ENCODE peak calls at places on chromosomes 16 and 17, in ten cellular contexts. A is neuronal stem cell, T is A549, D is neural progenitor cell, F is heart left ventricle, J is Peyer's patch, N is gastrocnemius medialis, C is astrocyte, Y is pancreas, K is ovary. O is an unnamed sample.

GRCh38 chr17:74196541-74197310 is 6.8 kb upstream of the RPL38 start:
- DNase-seq in A (no peak), T (no peak), D (no peak), F (no peak), J (no peak), N (no peak), C (no peak), Y (no peak), K (no peak), O (no peak)

GRCh38 chr16:60929-61878 is 7.6 kb downstream of the SNRNP25 start:
- DNase-seq in A (no peak), T (no peak), D (no peak), F (no peak), J (no peak), N (no peak), C (no peak), Y (peak; percentile 44), K (no peak), O (no peak)

GRCh38 chr17:57902800-57903759 is 52.1 kb downstream of the CUEDC1 start:
- DNase-seq in A (no peak), T (peak; percentile 99), D (no peak), F (peak; percentile 84), J (peak; percentile 33), N (peak; percentile 84), C (peak; percentile 87), Y (peak; percentile 91), K (no peak), O (peak; percentile 93)

GRCh38 chr17:19305761-19306159 is 56.8 kb downstream of the B9D1 start:
- DNase-seq in A (no peak), T (no peak), D (no peak), F (no peak), J (no peak), N (no peak), C (no peak), Y (no peak), K (no peak), O (no peak)

GRCh38 chr16:70688266-70688742 is 2.5 kb upstream of the MTSS2 start:
- DNase-seq in A (no peak), T (no peak), D (no peak), F (no peak), J (no peak), N (peak; percentile 52), C (peak; percentile 16), Y (no peak), K (peak; percentile 90), O (no peak)

GRCh38 chr16:31695667-31696066 is 168.0 kb downstream of the AHSP start:
- DNase-seq in A (no peak), T (no peak), D (no peak), F (no peak), J (peak; percentile 53), N (no peak), C (no peak), Y (no peak), K (no peak), O (no peak)

GRCh38 chr16:11205065-11205699 is 50.8 kb downstream of the SOCS1 start:
- DNase-seq in A (no peak), T (no peak), D (no peak), F (no peak), J (no peak), N (no peak), C (no peak), Y (no peak), K (no peak), O (no peak)

GRCh38 chr17:66301418-66301863 is 972 bp upstream of the PRKCA start:
- DNase-seq in A (no peak), T (no peak), D (peak; percentile 16), F (no peak), J (no peak), N (no peak), C (no peak), Y (no peak), K (no peak), O (no peak)

GRCh38 chr17:81241648-81242420 is 2.7 kb downstream of the NDUFAF8 start:
- DNase-seq in A (peak; percentile 72), T (peak; percentile 89), D (peak; percentile 81), F (peak; percentile 54), J (peak; percentile 67), N (no peak), C (no peak), Y (peak; percentile 83), K (peak; percentile 77), O (no peak)

GRCh38 chr17:3963214-3964201 is 729 bp downstream of the ATP2A3 start:
- DNase-seq in A (no peak), T (no peak), D (peak; percentile 52), F (peak; percentile 46), J (peak; percentile 97), N (no peak), C (no peak), Y (peak; percentile 77), K (no peak), O (no peak)

GRCh38 chr16:86660623-86661022 is 82.3 kb downstream of the FOXL1 start:
- DNase-seq in A (no peak), T (no peak), D (no peak), F (no peak), J (no peak), N (no peak), C (no peak), Y (no peak), K (no peak), O (no peak)

GRCh38 chr17:55601874-55602364 is 90.7 kb upstream of the SMIM36 start:
- DNase-seq in A (peak; percentile 71), T (peak; percentile 40), D (peak; percentile 81), F (no peak), J (no peak), N (no peak), C (peak; percentile 34), Y (no peak), K (no peak), O (no peak)

GRCh38 chr16:47073223-47074155 is 70.3 kb downstream of the NETO2 start:
- DNase-seq in A (no peak), T (no peak), D (no peak), F (no peak), J (no peak), N (no peak), C (no peak), Y (no peak), K (no peak), O (no peak)

GRCh38 chr16:12758031-12758669 is 45.5 kb downstream of the CPPED1 start:
- DNase-seq in A (no peak), T (no peak), D (peak; percentile 11), F (no peak), J (no peak), N (no peak), C (peak; percentile 58), Y (no peak), K (no peak), O (no peak)

GRCh38 chr17:82490512-82491195 is 28.9 kb upstream of the FOXK2 start:
- DNase-seq in A (no peak), T (no peak), D (no peak), F (no peak), J (peak; percentile 38), N (no peak), C (no peak), Y (no peak), K (no peak), O (no peak)

GRCh38 chr16:3646348-3646920 is 8.1 kb upstream of the DNASE1 start:
- DNase-seq in A (no peak), T (peak; percentile 80), D (no peak), F (no peak), J (no peak), N (peak; percentile 47), C (no peak), Y (no peak), K (no peak), O (peak; percentile 26)

GRCh38 chr16:85884808-85885463 is 14.0 kb upstream of the IRF8 start:
- DNase-seq in A (no peak), T (no peak), D (no peak), F (no peak), J (no peak), N (no peak), C (no peak), Y (no peak), K (no peak), O (no peak)

GRCh38 chr17:70484050-70484449 is 314.7 kb downstream of the KCNJ2 start:
- DNase-seq in A (no peak), T (no peak), D (no peak), F (no peak), J (no peak), N (no peak), C (no peak), Y (no peak), K (no peak), O (no peak)

GRCh38 chr17:82217120-82217529 is 4.5 kb upstream of the CCDC57 start:
- DNase-seq in A (no peak), T (no peak), D (no peak), F (no peak), J (no peak), N (no peak), C (no peak), Y (peak; percentile 65), K (no peak), O (no peak)

GRCh38 chr16:66325977-66326376 is 40.5 kb upstream of the CDH5 start:
- DNase-seq in A (no peak), T (no peak), D (no peak), F (no peak), J (no peak), N (no peak), C (no peak), Y (no peak), K (no peak), O (no peak)
- H3K27ac ChIP-seq in A (no peak overlapping the region), T (no peak overlapping the region), D (no peak overlapping the region), F (no peak overlapping the region), J (no peak overlapping the region), N (no peak overlapping the region), C (no peak overlapping the region), Y (no peak overlapping the region), K (no peak overlapping the region), O (no peak overlapping the region)

DNA sequence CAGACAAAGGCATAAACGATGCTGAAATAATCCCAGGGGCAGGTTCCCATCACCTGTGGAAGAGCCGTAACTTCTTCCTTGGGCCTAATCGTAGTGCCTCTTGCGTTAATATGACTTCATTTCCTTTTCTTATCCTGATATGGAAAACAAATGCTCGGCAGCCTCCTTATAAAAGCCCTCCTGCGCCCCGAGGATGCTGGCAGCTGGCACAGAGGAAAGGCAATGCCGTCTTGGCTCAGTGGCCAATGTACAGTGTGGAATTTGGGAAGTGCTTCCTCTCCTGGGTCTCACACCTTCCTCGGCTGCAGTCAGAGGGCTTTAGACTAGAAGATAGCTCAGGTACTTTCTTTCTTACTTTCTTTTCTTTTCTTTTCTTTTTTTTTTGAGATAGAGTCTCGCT is 3.4 kb downstream of the SCN4A start:
- DNase-seq in A (no peak), T (no peak), D (no peak), F (no peak), J (no peak), N (no peak), C (no peak), Y (no peak), K (no peak), O (no peak)
- H3K27ac ChIP-seq in A (no peak overlapping the region), T (no peak overlapping the region), D (no peak overlapping the region), F (no peak overlapping the region), J (no peak overlapping the region), N (peak overlapping the region; percentile 100), C (no peak overlapping the region), Y (no peak overlapping the region), K (no peak overlapping the region), O (no peak overlapping the region)

GRCh38 chr17:76241776-76242175 is 1.5 kb upstream of the RNF157 start:
- DNase-seq in A (no peak), T (no peak), D (no peak), F (no peak), J (no peak), N (no peak), C (no peak), Y (no peak), K (no peak), O (no peak)
- H3K27ac ChIP-seq in A (no peak overlapping the region), T (no peak overlapping the region), D (no peak overlapping the region), F (no peak overlapping the region), J (peak overlapping the region; percentile 66), N (peak overlapping the region; percentile 94), C (no peak overlapping the region), Y (no peak overlapping the region), K (no peak overlapping the region), O (no peak overlapping the region)

GRCh38 chr16:55249361-55249760 is 74.6 kb upstream of the IRX6 start:
- DNase-seq in A (no peak), T (no peak), D (no peak), F (no peak), J (no peak), N (no peak), C (no peak), Y (no peak), K (no peak), O (no peak)
- H3K27ac ChIP-seq in A (no peak overlapping the region), T (no peak overlapping the region), D (no peak overlapping the region), F (no peak overlapping the region), J (no peak overlapping the region), N (no peak overlapping the region), C (no peak overlapping the region), Y (no peak overlapping the region), K (no peak overlapping the region), O (no peak overlapping the region)